ENCODE peak calls at places on chromosomes 6 and 20, in four cellular contexts. F, C, G and X are unnamed samples.

GRCh38 chr6:149501201-149501600 is 16.4 kb upstream of the ZC3H12D start:
- DNase-seq in F (no peak), C (no peak), G (no peak), X (no peak)

GRCh38 chr6:124197148-124197547 is 393.5 kb downstream of the NKAIN2 start:
- DNase-seq in F (no peak), C (no peak), G (no peak), X (no peak)

GRCh38 chr6:164640946-164641345 is 668.5 kb downstream of the C6orf118 start:
- DNase-seq in F (no peak), C (no peak), G (no peak), X (no peak)

GRCh38 chr6:47094351-47094925 is 52.3 kb upstream of the ADGRF1 start:
- DNase-seq in F (no peak), C (peak), G (no peak), X (no peak)

GRCh38 chr20:46371656-46372055 is 34.8 kb downstream of the ELMO2 start:
- DNase-seq in F (no peak), C (no peak), G (no peak), X (no peak)

GRCh38 chr6:170084166-170084730 is 206.6 kb downstream of the DLL1 start:
- DNase-seq in F (no peak), C (no peak), G (no peak), X (no peak)

GRCh38 chr6:40287296-40287820 is 299.8 kb downstream of the LRFN2 start:
- DNase-seq in F (no peak), C (no peak), G (no peak), X (no peak)

GRCh38 chr6:24492475-24492874 is 2.3 kb upstream of the ALDH5A1 start:
- DNase-seq in F (no peak), C (peak), G (no peak), X (no peak)

GRCh38 chr6:50718058-50718457 is 4.7 kb downstream of the TFAP2D start:
- DNase-seq in F (no peak), C (no peak), G (no peak), X (no peak)